ENCODE peak calls at places on chromosomes 11 and 22, in six cellular contexts. Y is heart right ventricle, V is cardiac muscle cell, M is PC-3, J is foreskin fibroblast, R is uterus. W is an unnamed sample.

GRCh38 chr11:114192841-114193389 is 103.3 kb upstream of the NNMT start:
- DNase-seq in Y (no peak), V (peak), M (no peak), J (no peak), R (no peak), W (no peak)

GRCh38 chr22:37669586-37669985 is 5.8 kb upstream of the LGALS1 start:
- DNase-seq in Y (no peak), V (no peak), M (no peak), J (peak), R (no peak), W (no peak)

GRCh38 chr22:23282089-23282501 is 101.8 kb downstream of the BCR start:
- DNase-seq in Y (peak), V (peak), M (peak), J (peak), R (peak), W (peak)

GRCh38 chr22:31148953-31149627 is 8.8 kb upstream of the PLA2G3 start:
- DNase-seq in Y (peak), V (peak), M (peak), J (peak), R (peak), W (peak)

GRCh38 chr11:57214494-57214893 is 22.6 kb downstream of the APLNR start:
- DNase-seq in Y (no peak), V (peak), M (peak), J (peak), R (peak), W (peak)

GRCh38 chr11:41954034-41954433 is 494.6 kb upstream of the LRRC4C start:
- DNase-seq in Y (no peak), V (peak), M (peak), J (no peak), R (no peak), W (no peak)

GRCh38 chr11:109929308-109929707 is 163.9 kb upstream of the ZC3H12C start:
- DNase-seq in Y (no peak), V (no peak), M (no peak), J (no peak), R (no peak), W (no peak)

GRCh38 chr11:70584786-70585545 is 186.6 kb downstream of the CTTN start:
- DNase-seq in Y (no peak), V (no peak), M (no peak), J (no peak), R (no peak), W (no peak)

GRCh38 chr11:116062526-116063171 is 558.4 kb upstream of the CADM1 start:
- DNase-seq in Y (no peak), V (no peak), M (no peak), J (no peak), R (no peak), W (no peak)

GRCh38 chr11:64207247-64208085 is 945 bp downstream of the FERMT3 start:
- DNase-seq in Y (peak), V (peak), M (peak), J (peak), R (peak), W (no peak)

GRCh38 chr22:29478326-29479276 is 1.4 kb upstream of the NEFH start:
- DNase-seq in Y (no peak), V (peak), M (no peak), J (no peak), R (no peak), W (peak)

GRCh38 chr11:32884023-32884422 is 8.6 kb upstream of the QSER1 start:
- DNase-seq in Y (no peak), V (no peak), M (no peak), J (no peak), R (no peak), W (no peak)

GRCh38 chr11:70073881-70074371 is 4.2 kb upstream of the ANO1 start:
- DNase-seq in Y (peak), V (peak), M (peak), J (no peak), R (no peak), W (peak)

GRCh38 chr22:38454361-38455062 is 487 bp downstream of the KCNJ4 start:
- DNase-seq in Y (no peak), V (no peak), M (no peak), J (no peak), R (no peak), W (no peak)

GRCh38 chr11:114185436-114185835 is 110.8 kb upstream of the NNMT start:
- DNase-seq in Y (no peak), V (no peak), M (no peak), J (no peak), R (no peak), W (no peak)

GRCh38 chr11:59206635-59207034 is 6.1 kb downstream of the MPEG1 start:
- DNase-seq in Y (peak), V (peak), M (peak), J (peak), R (no peak), W (peak)

GRCh38 chr11:93784935-93785360 is 866 bp downstream of the MED17 start:
- DNase-seq in Y (no peak), V (peak), M (no peak), J (no peak), R (no peak), W (no peak)

GRCh38 chr11:104830080-104830479 is 68.2 kb downstream of the CASP12 start:
- DNase-seq in Y (no peak), V (peak), M (peak), J (peak), R (no peak), W (peak)

GRCh38 chr11:117671370-117671769 is 125.6 kb downstream of the DSCAML1 start:
- DNase-seq in Y (no peak), V (no peak), M (no peak), J (no peak), R (no peak), W (no peak)

GRCh38 chr11:43515090-43515489 is 156.4 kb downstream of the TTC17 start:
- DNase-seq in Y (no peak), V (peak), M (no peak), J (no peak), R (no peak), W (no peak)

GRCh38 chr11:766106-766940 is 11.0 kb downstream of the GATD1 start:
- DNase-seq in Y (no peak), V (no peak), M (no peak), J (no peak), R (no peak), W (no peak)

GRCh38 chr22:29700206-29700948 is 19.4 kb upstream of the CABP7 start:
- DNase-seq in Y (no peak), V (no peak), M (no peak), J (no peak), R (no peak), W (no peak)

GRCh38 chr11:108543316-108543955 is 45.3 kb upstream of the POGLUT3 start:
- DNase-seq in Y (no peak), V (no peak), M (no peak), J (no peak), R (no peak), W (no peak)

GRCh38 chr11:2794947-2795346 is 90.6 kb downstream of the CDKN1C start:
- DNase-seq in Y (no peak), V (no peak), M (no peak), J (no peak), R (peak), W (no peak)

GRCh38 chr11:106603971-106604370 is 414.3 kb downstream of the GUCY1A2 start:
- DNase-seq in Y (no peak), V (no peak), M (no peak), J (no peak), R (peak), W (no peak)
- TF ChIP-seq CTCF in Y (no peak), V (no peak), M (no peak), J (no peak), R (no peak), W (no peak)

DNA sequence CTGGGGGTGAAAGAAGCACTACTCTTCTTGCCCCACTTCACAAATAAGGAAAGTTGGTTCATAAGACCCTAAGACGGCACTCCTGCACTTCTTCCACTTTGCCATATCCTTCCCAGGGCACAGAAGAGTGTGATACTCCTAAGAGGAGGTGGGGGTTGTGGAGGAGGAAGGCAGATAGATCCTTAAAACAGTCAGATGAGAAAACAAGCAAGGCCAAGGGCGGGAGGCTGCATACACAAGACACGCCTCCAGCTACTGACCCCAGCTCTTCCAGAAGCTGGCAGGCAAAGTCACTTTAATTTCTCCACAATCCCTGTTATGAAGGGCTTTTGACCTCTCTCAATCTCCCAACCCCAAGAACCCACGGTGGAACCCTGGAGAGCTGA is 1.6 kb upstream of the CHRM4 start:
- DNase-seq in Y (no peak), V (no peak), M (no peak), J (no peak), R (no peak), W (no peak)
- H3K4me3 ChIP-seq in Y (no peak), V (no peak), M (no peak), J (no peak), R (no peak), W (no peak)

GRCh38 chr11:131584694-131585592 is 214.5 kb downstream of the NTM start:
- DNase-seq in Y (no peak), V (peak), M (no peak), J (no peak), R (no peak), W (no peak)
- TF ChIP-seq CTCF in Y (peak), V (peak), M (peak), J (no peak), R (no peak), W (no peak)

GRCh38 chr22:35539487-35539886 is 1.1 kb upstream of the RASD2 start:
- DNase-seq in Y (no peak), V (no peak), M (no peak), J (no peak), R (no peak), W (no peak)
- H3K4me3 ChIP-seq in Y (peak), V (peak), M (no peak), J (no peak), R (no peak), W (peak)

GRCh38 chr22:36362819-36363377 is 24.9 kb downstream of the MYH9 start:
- DNase-seq in Y (no peak), V (no peak), M (peak), J (no peak), R (no peak), W (peak)

GRCh38 chr22:36362077-36362476 is 25.7 kb downstream of the MYH9 start:
- DNase-seq in Y (no peak), V (no peak), M (no peak), J (no peak), R (no peak), W (no peak)

GRCh38 chr22:36360011-36360410 is 27.8 kb downstream of the MYH9 start:
- DNase-seq in Y (no peak), V (no peak), M (no peak), J (no peak), R (no peak), W (no peak)

GRCh38 chr22:36359172-36359973 is 28.4 kb downstream of the MYH9 start:
- DNase-seq in Y (no peak), V (no peak), M (no peak), J (no peak), R (no peak), W (no peak)

GRCh38 chr22:36360871-36361383 is 26.8 kb downstream of the MYH9 start:
- DNase-seq in Y (no peak), V (peak), M (no peak), J (no peak), R (no peak), W (no peak)
- TF ChIP-seq CTCF in Y (no peak), V (no peak), M (no peak), J (no peak), R (no peak), W (no peak)

GRCh38 chr11:120132645-120133185 is 5.2 kb downstream of the TRIM29 start:
- DNase-seq in Y (no peak), V (no peak), M (no peak), J (no peak), R (no peak), W (no peak)
- H3K4me3 ChIP-seq in Y (no peak), V (no peak), M (no peak), J (no peak), R (no peak), W (peak)

GRCh38 chr11:134915212-134915611 is 503.2 kb upstream of the B3GAT1 start:
- DNase-seq in Y (peak), V (peak), M (no peak), J (no peak), R (peak), W (no peak)

GRCh38 chr11:134915881-134916280 is 503.8 kb upstream of the B3GAT1 start:
- DNase-seq in Y (no peak), V (no peak), M (no peak), J (no peak), R (no peak), W (no peak)

GRCh38 chr11:134913999-134914590 is 502.1 kb upstream of the B3GAT1 start:
- DNase-seq in Y (no peak), V (no peak), M (no peak), J (no peak), R (no peak), W (no peak)

GRCh38 chr11:134916421-134916820 is 504.4 kb upstream of the B3GAT1 start:
- DNase-seq in Y (no peak), V (no peak), M (no peak), J (no peak), R (no peak), W (no peak)

DNA sequence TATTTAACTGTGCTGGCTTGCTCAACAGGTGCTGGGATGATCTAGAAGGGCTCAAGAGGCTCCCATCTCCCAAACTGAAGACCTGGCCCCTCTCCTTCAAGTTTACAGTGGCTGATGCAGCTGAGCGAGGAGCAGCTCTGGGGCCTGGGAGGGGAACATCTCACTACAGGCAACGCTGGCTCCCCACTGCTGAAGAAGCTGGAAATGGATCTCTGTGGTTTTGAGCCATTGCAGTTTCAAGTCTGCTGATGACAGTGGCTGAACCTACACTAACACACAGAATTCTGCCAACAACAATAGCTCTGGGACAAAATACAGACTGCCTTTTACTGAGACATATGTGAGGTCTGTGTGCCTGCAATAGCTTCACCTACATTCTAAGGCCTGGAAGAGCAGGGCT is 504.8 kb upstream of the B3GAT1 start:
- DNase-seq in Y (no peak), V (no peak), M (no peak), J (no peak), R (no peak), W (no peak)
- TF ChIP-seq CTCF in Y (no peak), V (no peak), M (no peak), J (no peak), R (no peak), W (no peak)

DNA sequence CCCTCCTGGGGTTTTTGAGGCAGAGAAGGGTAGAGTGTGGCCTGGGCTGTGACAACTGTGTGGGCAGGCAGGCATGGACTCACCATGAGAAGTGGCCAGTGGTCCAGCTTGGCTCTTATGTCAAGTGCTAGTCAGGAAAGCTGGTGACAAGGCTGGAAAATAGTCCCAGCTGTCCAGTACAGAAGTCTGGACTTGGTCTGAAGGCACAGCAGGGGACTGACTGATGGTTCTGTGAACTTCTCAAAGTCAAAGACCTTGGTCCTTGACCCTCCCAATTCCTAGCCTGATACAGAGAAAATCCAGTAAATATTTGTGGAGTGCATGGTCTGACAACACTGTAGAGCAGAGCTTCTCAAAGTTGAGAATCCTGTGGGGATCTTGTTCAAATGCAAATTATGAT is 1.7 kb downstream of the PPFIBP2 start:
- DNase-seq in Y (no peak), V (no peak), M (no peak), J (no peak), R (no peak), W (no peak)
- H3K4me3 ChIP-seq in Y (no peak), V (no peak), M (no peak), J (no peak), R (no peak), W (no peak)

GRCh38 chr11:121323208-121323607 is 30.6 kb downstream of the SC5D start:
- DNase-seq in Y (no peak), V (no peak), M (no peak), J (no peak), R (no peak), W (no peak)
- TF ChIP-seq CTCF in Y (peak), V (no peak), M (peak), J (no peak), R (no peak), W (no peak)

GRCh38 chr11:72083414-72083813 is 2.8 kb downstream of the LRRC51 start:
- DNase-seq in Y (no peak), V (no peak), M (no peak), J (no peak), R (no peak), W (no peak)

GRCh38 chr11:72079776-72080325 is 491 bp downstream of the NUMA1 start:
- DNase-seq in Y (no peak), V (no peak), M (no peak), J (no peak), R (no peak), W (no peak)

GRCh38 chr11:72080326-72081183 is at the start of the genes LRRC51 and NUMA1:
- DNase-seq in Y (peak), V (peak), M (peak), J (peak), R (peak), W (peak)

GRCh38 chr11:72081856-72082255 is 1.2 kb downstream of the LRRC51 start:
- DNase-seq in Y (no peak), V (no peak), M (peak), J (no peak), R (no peak), W (peak)

DNA sequence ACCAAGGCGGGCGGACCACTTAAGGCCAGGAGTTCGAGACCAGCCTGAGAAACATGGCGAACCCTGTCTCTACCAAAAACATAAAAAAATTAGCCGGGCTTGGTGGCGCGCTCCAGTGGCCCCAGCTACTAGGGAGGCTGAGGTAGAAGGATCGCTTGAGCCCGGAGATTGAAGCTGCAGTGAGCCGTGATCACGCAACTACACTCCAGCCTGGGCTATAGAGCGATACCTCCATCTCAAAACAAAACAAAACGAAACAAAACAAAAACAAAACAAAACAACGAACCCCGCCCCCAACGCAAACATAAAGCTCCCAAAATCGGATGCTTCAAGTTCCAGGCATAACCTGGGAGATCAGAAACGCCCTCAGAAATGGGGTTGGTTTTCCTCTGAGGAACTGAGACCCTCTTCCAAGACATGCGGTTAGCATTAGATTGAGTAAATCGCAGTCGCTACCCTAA is 564 bp downstream of the LRRC51 start:
- DNase-seq in Y (no peak), V (no peak), M (no peak), J (no peak), R (no peak), W (no peak)
- H3K4me3 ChIP-seq in Y (peak), V (peak), M (peak), J (peak), R (peak), W (peak)

W was measured in epithelial cell of esophagus.